ENCODE peak calls at places on chromosomes 12 and 14, in five cellular contexts. One of them, this sample, is unnamed.
A peak's percentile ranks its signal among the peaks of the same experiment; 100 is the strongest.

GRCh38 chr12:70049596-70050360 is 193.5 kb upstream of the CNOT2 start:
- DNase-seq in heart left ventricle: no peak
- DNase-seq in NCI-H345: no peak
- DNase-seq in MV-4-11: peak; percentile 65
- DNase-seq in CD8-positive, alpha-beta T cell: no peak
- DNase-seq in this sample: no peak

GRCh38 chr14:21039059-21039422 is 3.1 kb upstream of the RNASE7 start:
- DNase-seq in heart left ventricle: peak; percentile 91
- DNase-seq in NCI-H345: no peak
- DNase-seq in MV-4-11: no peak
- DNase-seq in CD8-positive, alpha-beta T cell: no peak
- DNase-seq in this sample: no peak

GRCh38 chr12:114163766-114164165 is 197.6 kb upstream of the RBM19 start:
- DNase-seq in heart left ventricle: no peak
- DNase-seq in NCI-H345: no peak
- DNase-seq in MV-4-11: peak; percentile 36
- DNase-seq in CD8-positive, alpha-beta T cell: no peak
- DNase-seq in this sample: no peak

GRCh38 chr14:75306917-75307699 is 28.5 kb downstream of the FOS start:
- DNase-seq in heart left ventricle: no peak
- DNase-seq in NCI-H345: peak; percentile 79
- DNase-seq in MV-4-11: peak; percentile 24
- DNase-seq in CD8-positive, alpha-beta T cell: no peak
- DNase-seq in this sample: no peak

GRCh38 chr12:27367078-27367477 is 34.4 kb downstream of the BMAL2 start:
- DNase-seq in heart left ventricle: no peak
- DNase-seq in NCI-H345: no peak
- DNase-seq in MV-4-11: no peak
- DNase-seq in CD8-positive, alpha-beta T cell: no peak
- DNase-seq in this sample: no peak

GRCh38 chr12:125192690-125193221 is 127.5 kb downstream of the AACS start:
- DNase-seq in heart left ventricle: no peak
- DNase-seq in NCI-H345: no peak
- DNase-seq in MV-4-11: no peak
- DNase-seq in CD8-positive, alpha-beta T cell: no peak
- DNase-seq in this sample: no peak

GRCh38 chr12:120598674-120599463 is 17.7 kb upstream of the POP5 start:
- DNase-seq in heart left ventricle: no peak
- DNase-seq in NCI-H345: no peak
- DNase-seq in MV-4-11: peak; percentile 66
- DNase-seq in CD8-positive, alpha-beta T cell: no peak
- DNase-seq in this sample: no peak

GRCh38 chr12:30969606-30970395 is 43.3 kb downstream of the TSPAN11 start:
- DNase-seq in heart left ventricle: no peak
- DNase-seq in NCI-H345: no peak
- DNase-seq in MV-4-11: no peak
- DNase-seq in CD8-positive, alpha-beta T cell: no peak
- DNase-seq in this sample: no peak

GRCh38 chr12:118979763-118980406 is 1.5 kb upstream of the SRRM4 start:
- DNase-seq in heart left ventricle: peak; percentile 32
- DNase-seq in NCI-H345: peak; percentile 87
- DNase-seq in MV-4-11: peak; percentile 18
- DNase-seq in CD8-positive, alpha-beta T cell: no peak
- DNase-seq in this sample: no peak

This sample was measured in amniotic stem cell.